ENCODE peak calls at places on chromosome 21, in four cellular contexts. One of them, this sample, is unnamed.

GRCh38 chr21:37128069-37128468 is 55.0 kb downstream of the TTC3 start:
- DNase-seq in stimulated activated CD8-positive, alpha-beta memory T cell treated with anti-CD3 and anti-CD28 coated beads, Interleukin-7, amount 100 ng/mL, for 1 hour: no peak
- DNase-seq in progenitor cell of endocrine pancreas: no peak
- DNase-seq in mesendoderm: no peak
- DNase-seq in this sample: no peak

GRCh38 chr21:33069994-33070811 is at the start of gene OLIG1:
- DNase-seq in stimulated activated CD8-positive, alpha-beta memory T cell treated with anti-CD3 and anti-CD28 coated beads, Interleukin-7, amount 100 ng/mL, for 1 hour: no peak
- DNase-seq in progenitor cell of endocrine pancreas: peak
- DNase-seq in mesendoderm: peak
- DNase-seq in this sample: peak

GRCh38 chr21:39564200-39564599 is 48.5 kb upstream of the B3GALT5 start:
- DNase-seq in stimulated activated CD8-positive, alpha-beta memory T cell treated with anti-CD3 and anti-CD28 coated beads, Interleukin-7, amount 100 ng/mL, for 1 hour: no peak
- DNase-seq in progenitor cell of endocrine pancreas: no peak
- DNase-seq in mesendoderm: no peak
- DNase-seq in this sample: no peak

GRCh38 chr21:41962425-41962966 is 8.7 kb upstream of the C2CD2 start:
- DNase-seq in stimulated activated CD8-positive, alpha-beta memory T cell treated with anti-CD3 and anti-CD28 coated beads, Interleukin-7, amount 100 ng/mL, for 1 hour: no peak
- DNase-seq in progenitor cell of endocrine pancreas: no peak
- DNase-seq in mesendoderm: no peak
- DNase-seq in this sample: no peak

GRCh38 chr21:45319461-45320211 is 31.9 kb upstream of the POFUT2 start:
- DNase-seq in stimulated activated CD8-positive, alpha-beta memory T cell treated with anti-CD3 and anti-CD28 coated beads, Interleukin-7, amount 100 ng/mL, for 1 hour: no peak
- DNase-seq in progenitor cell of endocrine pancreas: no peak
- DNase-seq in mesendoderm: no peak
- DNase-seq in this sample: no peak

GRCh38 chr21:25115021-25115420 is 492.3 kb downstream of the MRPL39 start:
- DNase-seq in stimulated activated CD8-positive, alpha-beta memory T cell treated with anti-CD3 and anti-CD28 coated beads, Interleukin-7, amount 100 ng/mL, for 1 hour: no peak
- DNase-seq in progenitor cell of endocrine pancreas: no peak
- DNase-seq in mesendoderm: no peak
- DNase-seq in this sample: no peak

GRCh38 chr21:30146558-30147282 is 19.9 kb downstream of the CLDN17 start:
- DNase-seq in stimulated activated CD8-positive, alpha-beta memory T cell treated with anti-CD3 and anti-CD28 coated beads, Interleukin-7, amount 100 ng/mL, for 1 hour: no peak
- DNase-seq in progenitor cell of endocrine pancreas: no peak
- DNase-seq in mesendoderm: peak
- DNase-seq in this sample: no peak

GRCh38 chr21:36976882-36977651 is 10.6 kb upstream of the HLCS start:
- DNase-seq in stimulated activated CD8-positive, alpha-beta memory T cell treated with anti-CD3 and anti-CD28 coated beads, Interleukin-7, amount 100 ng/mL, for 1 hour: no peak
- DNase-seq in progenitor cell of endocrine pancreas: no peak
- DNase-seq in mesendoderm: peak
- DNase-seq in this sample: peak

GRCh38 chr21:35399002-35399401 is 349.9 kb upstream of the RUNX1 start:
- DNase-seq in stimulated activated CD8-positive, alpha-beta memory T cell treated with anti-CD3 and anti-CD28 coated beads, Interleukin-7, amount 100 ng/mL, for 1 hour: no peak
- DNase-seq in progenitor cell of endocrine pancreas: no peak
- DNase-seq in mesendoderm: no peak
- DNase-seq in this sample: no peak

GRCh38 chr21:39593522-39593921 is 19.2 kb upstream of the B3GALT5 start:
- DNase-seq in stimulated activated CD8-positive, alpha-beta memory T cell treated with anti-CD3 and anti-CD28 coated beads, Interleukin-7, amount 100 ng/mL, for 1 hour: no peak
- DNase-seq in progenitor cell of endocrine pancreas: no peak
- DNase-seq in mesendoderm: no peak
- DNase-seq in this sample: no peak

GRCh38 chr21:15309721-15310120 is 244.9 kb upstream of the NRIP1 start:
- DNase-seq in stimulated activated CD8-positive, alpha-beta memory T cell treated with anti-CD3 and anti-CD28 coated beads, Interleukin-7, amount 100 ng/mL, for 1 hour: no peak
- DNase-seq in progenitor cell of endocrine pancreas: no peak
- DNase-seq in mesendoderm: no peak
- DNase-seq in this sample: no peak

GRCh38 chr21:31299291-31300147 is 44.5 kb downstream of the TIAM1 start:
- DNase-seq in stimulated activated CD8-positive, alpha-beta memory T cell treated with anti-CD3 and anti-CD28 coated beads, Interleukin-7, amount 100 ng/mL, for 1 hour: no peak
- DNase-seq in progenitor cell of endocrine pancreas: no peak
- DNase-seq in mesendoderm: no peak
- DNase-seq in this sample: no peak

GRCh38 chr21:42471716-42472330 is 24.2 kb downstream of the RSPH1 start:
- DNase-seq in stimulated activated CD8-positive, alpha-beta memory T cell treated with anti-CD3 and anti-CD28 coated beads, Interleukin-7, amount 100 ng/mL, for 1 hour: no peak
- DNase-seq in progenitor cell of endocrine pancreas: no peak
- DNase-seq in mesendoderm: no peak
- DNase-seq in this sample: no peak

GRCh38 chr21:28537371-28538079 is 455.2 kb downstream of the LTN1 start:
- DNase-seq in stimulated activated CD8-positive, alpha-beta memory T cell treated with anti-CD3 and anti-CD28 coated beads, Interleukin-7, amount 100 ng/mL, for 1 hour: no peak
- DNase-seq in progenitor cell of endocrine pancreas: no peak
- DNase-seq in mesendoderm: no peak
- DNase-seq in this sample: no peak

GRCh38 chr21:45019076-45019886 is 55.1 kb upstream of the ADARB1 start:
- DNase-seq in stimulated activated CD8-positive, alpha-beta memory T cell treated with anti-CD3 and anti-CD28 coated beads, Interleukin-7, amount 100 ng/mL, for 1 hour: no peak
- DNase-seq in progenitor cell of endocrine pancreas: peak
- DNase-seq in mesendoderm: peak
- DNase-seq in this sample: no peak

GRCh38 chr21:46002841-46003574 is 21.4 kb downstream of the COL6A1 start:
- DNase-seq in stimulated activated CD8-positive, alpha-beta memory T cell treated with anti-CD3 and anti-CD28 coated beads, Interleukin-7, amount 100 ng/mL, for 1 hour: no peak
- DNase-seq in progenitor cell of endocrine pancreas: peak
- DNase-seq in mesendoderm: no peak
- DNase-seq in this sample: no peak

GRCh38 chr21:43959231-43960041 is 52.7 kb upstream of the TRAPPC10 start:
- DNase-seq in stimulated activated CD8-positive, alpha-beta memory T cell treated with anti-CD3 and anti-CD28 coated beads, Interleukin-7, amount 100 ng/mL, for 1 hour: no peak
- DNase-seq in progenitor cell of endocrine pancreas: no peak
- DNase-seq in mesendoderm: no peak
- DNase-seq in this sample: no peak

GRCh38 chr21:40685121-40685630 is 161.8 kb downstream of the DSCAM start:
- DNase-seq in stimulated activated CD8-positive, alpha-beta memory T cell treated with anti-CD3 and anti-CD28 coated beads, Interleukin-7, amount 100 ng/mL, for 1 hour: no peak
- DNase-seq in progenitor cell of endocrine pancreas: no peak
- DNase-seq in mesendoderm: peak
- DNase-seq in this sample: no peak

GRCh38 chr21:29018540-29018939 is 609 bp downstream of the RWDD2B start:
- DNase-seq in stimulated activated CD8-positive, alpha-beta memory T cell treated with anti-CD3 and anti-CD28 coated beads, Interleukin-7, amount 100 ng/mL, for 1 hour: no peak
- DNase-seq in progenitor cell of endocrine pancreas: no peak
- DNase-seq in mesendoderm: no peak
- DNase-seq in this sample: no peak

This sample was measured in neural crest cell.